ENCODE peak calls at places on chromosome 12, in five cellular contexts. O, L, E, Z and V are unnamed samples.

GRCh38 chr12:47801170-47801903 is 18.4 kb downstream of the HDAC7 start:
- DNase-seq in L (no peak), O (no peak), E (peak; percentile 49), Z (no peak), V (peak; percentile 80)

GRCh38 chr12:85865905-85866304 is 8.2 kb upstream of the NTS start:
- DNase-seq in L (no peak), E (no peak), Z (peak; percentile 86), O (no peak), V (peak; percentile 51)

GRCh38 chr12:96719671-96720362 is 187.2 kb upstream of the NEDD1 start:
- DNase-seq in E (no peak), L (peak; percentile 27), Z (no peak), O (no peak), V (no peak)

GRCh38 chr12:93572712-93573551 is 457 bp downstream of the SOCS2 start:
- DNase-seq in E (peak; percentile 43), O (peak; percentile 9), L (no peak), Z (no peak), V (peak; percentile 77)

GRCh38 chr12:51059086-51059485 is 11.0 kb downstream of the LETMD1 start:
- DNase-seq in O (no peak), E (no peak), Z (no peak), L (no peak), V (no peak)

GRCh38 chr12:3294481-3294911 is 196.5 kb upstream of the PRMT8 start:
- DNase-seq in Z (no peak), O (no peak), L (no peak), E (no peak), V (no peak)

GRCh38 chr12:31245822-31246469 is 80.0 kb downstream of the SINHCAF start:
- DNase-seq in O (no peak), L (no peak), E (no peak), Z (no peak), V (no peak)

GRCh38 chr12:118651487-118651886 is 275.1 kb downstream of the SUDS3 start:
- DNase-seq in Z (no peak), E (no peak), O (no peak), L (no peak), V (no peak)

GRCh38 chr12:14614704-14615121 is 47.0 kb upstream of the PLBD1 start:
- DNase-seq in Z (no peak), L (no peak), O (no peak), E (no peak), V (no peak)

GRCh38 chr12:13198921-13199320 is 2.4 kb downstream of the EMP1 start:
- DNase-seq in L (no peak), E (peak; percentile 28), O (no peak), Z (no peak), V (peak; percentile 21)

GRCh38 chr12:63915105-63915830 is 70.8 kb downstream of the SRGAP1 start:
- DNase-seq in Z (no peak), E (no peak), L (no peak), O (no peak), V (no peak)

GRCh38 chr12:22082190-22082701 is 36.2 kb downstream of the CMAS start:
- DNase-seq in O (no peak), Z (no peak), E (no peak), L (no peak), V (no peak)

GRCh38 chr12:14999421-15000047 is 26.7 kb downstream of the PDE6H start:
- DNase-seq in O (no peak), Z (no peak), L (no peak), E (no peak), V (no peak)

GRCh38 chr12:62689042-62689839 is 222.6 kb downstream of the MON2 start:
- DNase-seq in E (no peak), L (no peak), O (no peak), Z (no peak), V (no peak)

GRCh38 chr12:32650508-32650907 is 28.6 kb upstream of the DNM1L start:
- DNase-seq in E (no peak), Z (no peak), L (no peak), O (no peak), V (no peak)

GRCh38 chr12:6765048-6765633 is 1.0 kb upstream of the PTMS start:
- DNase-seq in L (no peak), O (no peak), Z (no peak), E (no peak), V (no peak)

GRCh38 chr12:79678306-79678705 is 12.5 kb downstream of the PAWR start:
- DNase-seq in Z (no peak), E (no peak), O (no peak), L (no peak), V (no peak)

GRCh38 chr12:129696952-129697351 is 206.9 kb downstream of the TMEM132D start:
- DNase-seq in Z (no peak), E (no peak), L (no peak), O (no peak), V (no peak)

GRCh38 chr12:132186857-132187620 is 42.8 kb downstream of the NOC4L start:
- DNase-seq in O (no peak), Z (no peak), E (no peak), L (no peak), V (no peak)
- H3K27me3 ChIP-seq in O (peaks cover 18% of the 10 kb centered on the region), Z (no peaks in the 10 kb centered on the region), E (no peaks in the 10 kb centered on the region), L (no peaks in the 10 kb centered on the region), V (no peaks in the 10 kb centered on the region)

DNA sequence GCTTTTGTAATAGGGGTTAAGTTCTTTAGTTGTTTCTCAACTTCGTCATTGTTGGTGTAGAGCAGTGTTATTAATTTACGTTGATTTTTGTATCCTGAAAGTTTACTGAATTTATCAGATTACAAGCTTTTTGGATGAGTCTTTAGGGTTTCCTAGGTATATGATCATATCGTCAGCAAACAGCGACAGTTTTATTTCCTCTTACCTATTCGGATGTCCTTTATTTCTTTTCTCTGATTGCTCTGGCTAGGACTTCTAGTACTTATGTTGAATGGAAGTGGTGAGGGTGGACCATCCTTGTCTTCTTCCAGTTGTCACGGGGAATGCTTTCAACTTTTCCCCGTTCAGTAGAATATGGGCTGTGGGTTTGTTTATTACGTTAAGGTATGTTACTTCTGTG is 37.8 kb downstream of the AEBP2 start:
- DNase-seq in E (no peak), L (no peak), O (no peak), Z (no peak), V (no peak)
- H3K9me3 ChIP-seq in E (no peaks in the 10 kb centered on the region), L (no peaks in the 10 kb centered on the region), O (peaks cover 45% of the 10 kb centered on the region), Z (no peaks in the 10 kb centered on the region), V (no peaks in the 10 kb centered on the region)

GRCh38 chr12:102543494-102543893 is 63.1 kb upstream of the IGF1 start:
- DNase-seq in O (no peak), Z (no peak), E (no peak), L (no peak), V (no peak)

GRCh38 chr12:102539651-102540553 is 59.5 kb upstream of the IGF1 start:
- DNase-seq in O (peak; percentile 23), L (no peak), Z (no peak), E (no peak), V (no peak)

GRCh38 chr12:102540856-102541385 is 60.6 kb upstream of the IGF1 start:
- DNase-seq in Z (no peak), E (no peak), O (no peak), L (no peak), V (no peak)

GRCh38 chr12:102542816-102543448 is 62.6 kb upstream of the IGF1 start:
- DNase-seq in Z (no peak), L (no peak), O (no peak), E (no peak), V (peak; percentile 47)

DNA sequence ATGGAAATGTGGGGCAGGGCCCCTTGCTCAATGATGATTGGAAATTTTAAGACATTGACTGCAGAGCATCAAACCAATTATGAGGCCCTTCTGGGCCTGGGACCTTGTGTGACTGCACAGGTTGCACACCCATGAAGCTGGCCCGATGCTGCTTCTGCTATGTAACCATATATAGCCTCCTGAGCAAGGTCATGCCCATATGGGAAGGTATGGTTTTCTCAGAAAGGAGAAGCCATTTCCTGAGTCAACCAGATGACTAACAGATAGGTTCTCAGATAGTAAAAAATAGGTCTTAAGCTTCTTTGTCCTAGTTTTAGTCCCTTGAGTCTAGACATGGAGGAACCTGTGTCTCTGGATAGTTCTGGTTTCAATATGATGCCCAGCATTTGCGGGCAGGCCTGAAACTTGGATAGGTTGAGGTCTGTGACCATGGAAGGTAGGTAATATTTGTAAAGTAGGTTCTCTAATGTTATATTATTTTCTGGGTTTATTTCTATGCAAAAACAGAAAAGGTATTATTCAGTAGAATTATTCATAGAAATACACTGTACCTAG is 63.6 kb upstream of the IGF1 start:
- DNase-seq in L (no peak), O (no peak), Z (no peak), E (no peak), V (no peak)
- H3K4me3 ChIP-seq in L (no peak overlapping the region), O (no peak overlapping the region), Z (no peak overlapping the region), E (no peak overlapping the region), V (no peak overlapping the region)

GRCh38 chr12:112794721-112795486 is 3.4 kb downstream of the RPH3A start:
- DNase-seq in Z (no peak), L (no peak), E (no peak), O (no peak), V (no peak)
- H3K27me3 ChIP-seq in Z (peaks cover 96% of the 10 kb centered on the region), L (peaks cover 7% of the 10 kb centered on the region), E (peaks cover 2% of the 10 kb centered on the region), O (peaks cover 17% of the 10 kb centered on the region), V (no peaks in the 10 kb centered on the region)

DNA sequence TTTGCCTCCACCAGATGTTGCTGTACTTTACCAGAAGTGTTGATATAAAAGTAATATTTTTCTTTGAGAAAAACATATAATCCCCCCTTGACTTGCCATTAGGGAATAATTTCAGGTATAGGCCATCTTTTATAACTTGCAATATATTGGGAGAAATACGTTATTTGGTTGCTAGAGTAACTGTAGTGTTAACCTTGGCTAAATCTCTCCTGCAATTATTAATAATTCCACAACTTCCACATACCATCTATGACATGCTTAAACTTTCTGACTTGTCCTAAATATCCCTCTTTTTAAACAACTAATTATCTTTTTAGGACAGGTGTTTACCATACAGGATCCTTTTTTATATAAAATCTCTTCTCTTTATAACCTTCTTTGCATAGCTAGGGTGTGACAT is 1048.2 kb downstream of the SLC16A7 start:
- DNase-seq in O (no peak), E (no peak), L (no peak), Z (no peak), V (no peak)
- H3K9me3 ChIP-seq in O (peaks cover 8% of the 10 kb centered on the region), E (no peaks in the 10 kb centered on the region), L (no peaks in the 10 kb centered on the region), Z (peaks cover 17% of the 10 kb centered on the region), V (no peaks in the 10 kb centered on the region)

GRCh38 chr12:70252832-70253231 is 9.6 kb downstream of the CNOT2 start:
- DNase-seq in L (no peak), E (no peak), O (no peak), Z (no peak), V (no peak)

GRCh38 chr12:70258605-70259403 is 15.6 kb downstream of the CNOT2 start:
- DNase-seq in O (no peak), E (no peak), Z (no peak), L (no peak), V (no peak)

GRCh38 chr12:70254846-70255245 is 11.6 kb downstream of the CNOT2 start:
- DNase-seq in O (no peak), L (no peak), E (no peak), Z (no peak), V (no peak)

GRCh38 chr12:70254225-70254624 is 11.0 kb downstream of the CNOT2 start:
- DNase-seq in Z (no peak), O (no peak), E (no peak), L (no peak), V (no peak)

DNA sequence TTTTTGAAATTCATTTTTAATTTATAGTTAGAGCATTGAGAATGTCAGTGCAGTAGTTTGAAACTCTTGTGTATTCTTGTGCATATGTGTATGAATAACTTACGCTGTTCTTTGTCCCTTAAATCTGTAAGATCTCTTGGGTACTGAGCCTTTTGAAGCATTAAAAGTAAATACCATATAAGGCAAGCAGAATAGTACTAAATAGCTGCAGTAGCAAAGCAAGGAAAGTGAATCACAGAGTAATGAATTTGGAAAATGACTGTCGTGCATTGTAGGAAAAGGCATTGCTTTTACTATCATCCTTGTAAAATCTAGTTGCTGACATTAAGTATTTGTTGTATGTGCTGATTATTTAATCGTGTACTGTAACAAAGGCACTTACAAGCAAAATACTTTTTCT is 12.1 kb downstream of the CNOT2 start:
- DNase-seq in Z (no peak), O (no peak), L (no peak), E (no peak), V (no peak)
- H3K4me3 ChIP-seq in Z (no peak overlapping the region), O (no peak overlapping the region), L (no peak overlapping the region), E (no peak overlapping the region), V (no peak overlapping the region)